ENCODE peak calls at places on chromosome 15, in six cellular contexts. Y is HepG2, T is NB4, O is A549, A is GM12878, N is K562. B is an unnamed sample.

GRCh38 chr15:96267463-96267862 is 63.0 kb upstream of the NR2F2 start:
- DNase-seq in Y (no peak), O (no peak), T (no peak), A (no peak), N (no peak), B (no peak)

GRCh38 chr15:101558217-101558941 is 68.9 kb upstream of the PCSK6 start:
- DNase-seq in T (peak), Y (peak), O (no peak), A (no peak), N (no peak), B (no peak)

GRCh38 chr15:51191072-51191665 is 96.5 kb upstream of the TNFAIP8L3 start:
- DNase-seq in N (no peak), O (no peak), T (no peak), A (no peak), Y (no peak), B (peak)

GRCh38 chr15:46576611-46577010 is 941.8 kb downstream of the SQOR start:
- DNase-seq in N (no peak), O (no peak), T (no peak), A (no peak), Y (no peak), B (no peak)

GRCh38 chr15:98493966-98494511 is 154.3 kb upstream of the IGF1R start:
- DNase-seq in A (no peak), N (no peak), T (no peak), O (no peak), Y (no peak), B (no peak)

GRCh38 chr15:89494941-89495637 is 1.3 kb downstream of the RHCG start:
- DNase-seq in O (peak), N (peak), A (no peak), Y (no peak), T (peak), B (no peak)

GRCh38 chr15:58517682-58518525 is 86.1 kb downstream of the LIPC start:
- DNase-seq in N (peak), Y (no peak), T (peak), A (peak), O (no peak), B (no peak)

GRCh38 chr15:34114215-34114614 is 12.3 kb downstream of the PGBD4 start:
- DNase-seq in Y (no peak), T (no peak), O (no peak), N (no peak), A (no peak), B (no peak)

GRCh38 chr15:88331291-88331690 is 74.8 kb upstream of the NTRK3 start:
- DNase-seq in A (no peak), T (peak), N (peak), Y (peak), O (peak), B (peak)

GRCh38 chr15:81894069-81894468 is 151.7 kb downstream of the MEX3B start:
- DNase-seq in T (no peak), N (peak), Y (no peak), O (no peak), A (no peak), B (no peak)

GRCh38 chr15:73249499-73249898 is 119.3 kb downstream of the HCN4 start:
- DNase-seq in A (no peak), T (no peak), Y (no peak), O (no peak), N (no peak), B (no peak)

GRCh38 chr15:98083203-98083910 is 122.9 kb downstream of the ARRDC4 start:
- DNase-seq in T (no peak), N (no peak), A (no peak), O (no peak), Y (no peak), B (no peak)

GRCh38 chr15:97648728-97649127 is 311.8 kb upstream of the ARRDC4 start:
- DNase-seq in O (no peak), T (no peak), Y (no peak), A (no peak), N (no peak), B (no peak)

GRCh38 chr15:46126581-46126980 is 491.8 kb downstream of the SQOR start:
- DNase-seq in N (no peak), A (no peak), Y (no peak), O (no peak), T (no peak), B (peak)

GRCh38 chr15:98954411-98954810 is 53.2 kb downstream of the PGPEP1L start:
- DNase-seq in T (no peak), A (peak), Y (no peak), N (no peak), O (no peak), B (no peak)

GRCh38 chr15:87033056-87033455 is 953.4 kb downstream of the AGBL1 start:
- DNase-seq in A (no peak), Y (no peak), N (no peak), O (peak), T (peak), B (no peak)

GRCh38 chr15:77966540-77967290 is 110.8 kb downstream of the TBC1D2B start:
- DNase-seq in Y (peak), O (peak), A (no peak), N (peak), T (peak), B (peak)

GRCh38 chr15:66850078-66850991 is 148.3 kb downstream of the SMAD6 start:
- DNase-seq in O (no peak), Y (no peak), N (peak), A (no peak), T (no peak), B (peak)

GRCh38 chr15:70066004-70066403 is 31.7 kb downstream of the TLE3 start:
- DNase-seq in A (no peak), Y (no peak), N (no peak), O (no peak), T (no peak), B (no peak)

GRCh38 chr15:93029613-93030429 is 59.2 kb downstream of the RGMA start:
- DNase-seq in O (no peak), A (no peak), T (no peak), Y (no peak), N (no peak), B (peak)

GRCh38 chr15:36954486-36954885 is 145.9 kb downstream of the MEIS2 start:
- DNase-seq in A (no peak), T (no peak), N (no peak), O (peak), Y (no peak), B (no peak)
- TF ChIP-seq MYC in A (no peak), T (no peak), N (no peak), O (no peak), Y (no peak), B (no peak)

DNA sequence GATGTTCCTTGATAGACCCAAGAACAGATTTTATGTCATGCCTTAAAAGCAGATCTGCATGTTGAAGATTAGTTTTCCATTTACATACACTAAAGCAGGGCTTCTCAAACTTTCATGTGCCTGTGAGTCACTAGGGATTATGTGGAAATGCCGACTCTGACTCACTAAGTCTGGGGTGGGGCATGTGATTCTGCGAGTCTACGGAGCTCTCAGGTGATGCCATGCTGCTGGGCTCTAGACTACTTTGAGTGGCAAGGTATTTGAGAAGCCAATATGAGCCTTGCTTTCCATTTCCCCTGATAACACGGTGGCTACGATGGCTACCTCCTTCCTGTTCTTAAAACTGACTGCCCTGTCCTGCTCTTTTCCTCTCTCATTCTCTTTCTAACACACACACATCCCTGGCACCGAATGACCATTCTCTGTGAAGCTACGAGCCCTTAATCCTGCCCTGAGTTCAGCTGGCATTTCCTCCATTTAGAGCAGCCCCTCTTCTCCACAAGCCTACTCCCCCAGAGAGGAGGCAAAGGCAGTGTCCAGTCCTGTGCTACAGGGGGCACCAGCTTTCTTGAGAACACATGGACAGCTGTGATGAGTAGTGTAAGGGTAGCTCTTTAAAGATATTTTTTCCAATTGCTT is 39.7 kb upstream of the PYGO1 start:
- DNase-seq in A (no peak), Y (peak), O (peak), T (peak), N (peak), B (peak)
- TF ChIP-seq MYC in A (no peak), Y (no peak), O (no peak), T (no peak), N (no peak), B (no peak)

DNA sequence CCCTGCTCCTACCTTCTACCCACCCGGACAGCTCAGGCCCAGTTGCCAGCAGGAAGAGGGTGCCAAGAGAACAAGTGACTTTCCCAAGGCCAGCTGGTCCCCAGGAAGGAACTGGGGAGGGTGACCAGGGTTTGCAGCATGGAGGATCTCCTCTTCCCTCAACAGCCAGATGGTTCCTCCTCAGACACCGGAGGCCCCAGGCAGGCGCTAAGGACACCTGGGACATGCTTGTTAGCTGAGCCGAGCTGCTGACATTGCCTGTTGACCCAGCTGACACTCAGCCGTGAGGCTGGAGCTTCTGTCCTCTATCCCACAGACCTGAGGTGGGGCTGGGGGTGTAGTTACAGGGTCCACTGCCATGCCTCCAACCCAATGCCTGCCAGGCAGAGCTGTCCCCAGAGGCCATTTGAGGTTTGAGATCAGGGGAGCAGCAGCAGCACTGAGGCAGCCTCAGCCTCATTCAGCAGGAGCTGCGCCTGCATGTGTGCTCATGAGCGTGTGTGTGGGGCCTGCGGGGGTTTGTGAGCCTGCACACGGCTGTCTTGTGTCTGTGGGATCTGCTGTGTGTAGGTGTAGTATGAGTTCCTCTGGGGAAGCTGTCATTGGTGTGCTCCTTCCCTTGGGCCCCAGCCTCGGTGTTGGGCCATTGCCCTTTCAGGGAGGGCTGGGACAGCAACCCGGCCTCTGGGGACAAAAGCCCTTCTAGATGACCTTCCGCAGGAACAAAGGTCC is 7.1 kb downstream of the CPLX3 start:
- DNase-seq in Y (no peak), O (no peak), N (no peak), T (peak), A (no peak), B (no peak)
- TF ChIP-seq MYC in Y (no peak), O (no peak), N (no peak), T (no peak), A (no peak), B (no peak)

GRCh38 chr15:39130556-39131379 is 450.1 kb upstream of the THBS1 start:
- DNase-seq in A (no peak), O (no peak), N (no peak), T (no peak), Y (no peak), B (peak)

GRCh38 chr15:39134282-39134681 is 446.6 kb upstream of the THBS1 start:
- DNase-seq in O (no peak), T (no peak), A (no peak), Y (no peak), N (no peak), B (no peak)

GRCh38 chr15:39132071-39132470 is 448.8 kb upstream of the THBS1 start:
- DNase-seq in A (no peak), T (no peak), Y (no peak), O (peak), N (no peak), B (no peak)

GRCh38 chr15:39133201-39133600 is 447.7 kb upstream of the THBS1 start:
- DNase-seq in A (no peak), O (peak), N (peak), T (no peak), Y (no peak), B (peak)

GRCh38 chr15:39131605-39132004 is 449.3 kb upstream of the THBS1 start:
- DNase-seq in T (no peak), A (no peak), N (no peak), Y (no peak), O (peak), B (peak)
- TF ChIP-seq MYC in T (no peak), A (no peak), N (no peak), Y (no peak), O (no peak), B (no peak)